ENCODE peak calls at places on chromosomes 5 and 9, in six cellular contexts. One of them, this sample, is unnamed.

GRCh38 chr9:4306788-4307144 is 6.9 kb upstream of the GLIS3 start:
- DNase-seq in IMR-90: no peak
- DNase-seq in MCF 10A: no peak
- DNase-seq in glutamatergic neuron: no peak
- DNase-seq in fibroblast of lung: no peak
- DNase-seq in WTC11: no peak
- DNase-seq in this sample: no peak

GRCh38 chr9:136741885-136742568 is 713 bp downstream of the LCN10 start:
- DNase-seq in IMR-90: no peak
- DNase-seq in MCF 10A: no peak
- DNase-seq in glutamatergic neuron: no peak
- DNase-seq in fibroblast of lung: no peak
- DNase-seq in WTC11: no peak
- DNase-seq in this sample: no peak

GRCh38 chr9:120252248-120252647 is 327.7 kb downstream of the CDK5RAP2 start:
- DNase-seq in IMR-90: no peak
- DNase-seq in MCF 10A: peak
- DNase-seq in glutamatergic neuron: no peak
- DNase-seq in fibroblast of lung: no peak
- DNase-seq in WTC11: peak
- DNase-seq in this sample: no peak

GRCh38 chr9:133250741-133251170 is 24.2 kb downstream of the ABO start:
- DNase-seq in IMR-90: no peak
- DNase-seq in MCF 10A: no peak
- DNase-seq in glutamatergic neuron: no peak
- DNase-seq in fibroblast of lung: no peak
- DNase-seq in WTC11: no peak
- DNase-seq in this sample: no peak

GRCh38 chr9:37300620-37301368 is 121.7 kb upstream of the GRHPR start:
- DNase-seq in IMR-90: peak
- DNase-seq in MCF 10A: peak
- DNase-seq in glutamatergic neuron: no peak
- DNase-seq in fibroblast of lung: peak
- DNase-seq in WTC11: no peak
- DNase-seq in this sample: no peak

GRCh38 chr5:57171818-57172465 is 1.9 kb upstream of the GPBP1 start:
- DNase-seq in IMR-90: peak
- DNase-seq in MCF 10A: peak
- DNase-seq in glutamatergic neuron: no peak
- DNase-seq in fibroblast of lung: peak
- DNase-seq in WTC11: no peak
- DNase-seq in this sample: no peak

GRCh38 chr9:113559834-113560620 is 96.5 kb downstream of the RGS3 start:
- DNase-seq in IMR-90: no peak
- DNase-seq in MCF 10A: no peak
- DNase-seq in glutamatergic neuron: no peak
- DNase-seq in fibroblast of lung: no peak
- DNase-seq in WTC11: no peak
- DNase-seq in this sample: no peak

GRCh38 chr5:14714706-14715105 is 50.2 kb downstream of the OTULIN start:
- DNase-seq in IMR-90: no peak
- DNase-seq in MCF 10A: peak
- DNase-seq in glutamatergic neuron: no peak
- DNase-seq in fibroblast of lung: no peak
- DNase-seq in WTC11: no peak
- DNase-seq in this sample: no peak

GRCh38 chr9:14030350-14030823 is 283.6 kb downstream of the NFIB start:
- DNase-seq in IMR-90: peak
- DNase-seq in MCF 10A: peak
- DNase-seq in glutamatergic neuron: no peak
- DNase-seq in fibroblast of lung: peak
- DNase-seq in WTC11: no peak
- DNase-seq in this sample: peak

GRCh38 chr5:178467261-178468195 is 122.7 kb downstream of the COL23A1 start:
- DNase-seq in IMR-90: peak
- DNase-seq in MCF 10A: peak
- DNase-seq in glutamatergic neuron: no peak
- DNase-seq in fibroblast of lung: peak
- DNase-seq in WTC11: no peak
- DNase-seq in this sample: no peak

GRCh38 chr9:85744481-85744880 is 2.7 kb upstream of the AGTPBP1 start:
- DNase-seq in IMR-90: no peak
- DNase-seq in MCF 10A: no peak
- DNase-seq in glutamatergic neuron: no peak
- DNase-seq in fibroblast of lung: no peak
- DNase-seq in WTC11: no peak
- DNase-seq in this sample: no peak

GRCh38 chr5:57302643-57303042 is 128.8 kb downstream of the GPBP1 start:
- DNase-seq in IMR-90: peak
- DNase-seq in MCF 10A: no peak
- DNase-seq in glutamatergic neuron: no peak
- DNase-seq in fibroblast of lung: peak
- DNase-seq in WTC11: no peak
- DNase-seq in this sample: peak

GRCh38 chr9:1083325-1083913 is 33.3 kb downstream of the DMRT2 start:
- DNase-seq in IMR-90: no peak
- DNase-seq in MCF 10A: peak
- DNase-seq in glutamatergic neuron: peak
- DNase-seq in fibroblast of lung: no peak
- DNase-seq in WTC11: peak
- DNase-seq in this sample: no peak

GRCh38 chr5:170470808-170471404 is 32.9 kb upstream of the KCNIP1 start:
- DNase-seq in IMR-90: no peak
- DNase-seq in MCF 10A: no peak
- DNase-seq in glutamatergic neuron: no peak
- DNase-seq in fibroblast of lung: no peak
- DNase-seq in WTC11: no peak
- DNase-seq in this sample: no peak

GRCh38 chr5:154778534-154778933 is 23.4 kb downstream of the LARP1 start:
- DNase-seq in IMR-90: no peak
- DNase-seq in MCF 10A: peak
- DNase-seq in glutamatergic neuron: no peak
- DNase-seq in fibroblast of lung: peak
- DNase-seq in WTC11: no peak
- DNase-seq in this sample: no peak

GRCh38 chr5:155871623-155872022 is 455.3 kb upstream of the SGCD start:
- DNase-seq in IMR-90: no peak
- DNase-seq in MCF 10A: no peak
- DNase-seq in glutamatergic neuron: no peak
- DNase-seq in fibroblast of lung: no peak
- DNase-seq in WTC11: no peak
- DNase-seq in this sample: no peak

GRCh38 chr5:108326982-108327381 is 54.9 kb downstream of the FBXL17 start:
- DNase-seq in IMR-90: no peak
- DNase-seq in MCF 10A: no peak
- DNase-seq in glutamatergic neuron: no peak
- DNase-seq in fibroblast of lung: no peak
- DNase-seq in WTC11: no peak
- DNase-seq in this sample: no peak

GRCh38 chr5:108321341-108321740 is 60.6 kb downstream of the FBXL17 start:
- DNase-seq in IMR-90: no peak
- DNase-seq in MCF 10A: peak
- DNase-seq in glutamatergic neuron: no peak
- DNase-seq in fibroblast of lung: peak
- DNase-seq in WTC11: no peak
- DNase-seq in this sample: no peak

DNA sequence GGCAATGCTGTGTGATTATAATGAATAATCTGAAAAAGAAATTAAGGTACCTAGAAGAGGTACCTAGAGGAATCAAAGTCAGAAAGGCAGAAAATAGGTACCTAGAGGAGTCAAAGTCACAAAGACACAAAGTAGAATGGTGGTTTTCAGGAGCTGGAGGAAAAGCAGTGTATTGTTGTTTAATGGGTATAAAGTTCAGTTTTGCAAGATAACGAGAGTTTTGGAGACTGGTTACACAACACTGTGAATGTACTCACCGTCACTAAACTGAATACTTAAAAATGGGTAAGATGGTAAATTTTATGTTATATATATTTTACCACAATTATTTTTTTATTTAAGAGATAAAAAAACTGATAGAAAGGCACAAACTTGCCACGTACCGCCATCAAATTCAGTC is 57.0 kb downstream of the FBXL17 start:
- DNase-seq in IMR-90: no peak
- DNase-seq in MCF 10A: no peak
- DNase-seq in glutamatergic neuron: no peak
- DNase-seq in fibroblast of lung: no peak
- DNase-seq in WTC11: no peak
- DNase-seq in this sample: no peak
- TF ChIP-seq CTCF in IMR-90: no peak
- TF ChIP-seq CTCF in MCF 10A: no peak
- TF ChIP-seq CTCF in glutamatergic neuron: no peak
- TF ChIP-seq CTCF in fibroblast of lung: no peak
- TF ChIP-seq CTCF in WTC11: no peak
- TF ChIP-seq CTCF in this sample: no peak

GRCh38 chr5:147223951-147224791 is 10.7 kb upstream of the STK32A start:
- DNase-seq in IMR-90: peak
- DNase-seq in MCF 10A: peak
- DNase-seq in glutamatergic neuron: peak
- DNase-seq in fibroblast of lung: peak
- DNase-seq in WTC11: peak
- DNase-seq in this sample: peak
- TF ChIP-seq CTCF in IMR-90: peak
- TF ChIP-seq CTCF in MCF 10A: peak
- TF ChIP-seq CTCF in glutamatergic neuron: no peak
- TF ChIP-seq CTCF in fibroblast of lung: peak
- TF ChIP-seq CTCF in WTC11: peak
- TF ChIP-seq CTCF in this sample: peak

GRCh38 chr5:75054110-75054930 is 2.0 kb upstream of the GCNT4 start:
- DNase-seq in IMR-90: peak
- DNase-seq in MCF 10A: no peak
- DNase-seq in glutamatergic neuron: peak
- DNase-seq in fibroblast of lung: peak
- DNase-seq in WTC11: peak
- DNase-seq in this sample: peak

GRCh38 chr5:75051217-75051751 is 1.1 kb downstream of the GCNT4 start:
- DNase-seq in IMR-90: no peak
- DNase-seq in MCF 10A: no peak
- DNase-seq in glutamatergic neuron: no peak
- DNase-seq in fibroblast of lung: no peak
- DNase-seq in WTC11: no peak
- DNase-seq in this sample: no peak

GRCh38 chr5:75055727-75056144 is 3.4 kb upstream of the GCNT4 start:
- DNase-seq in IMR-90: peak
- DNase-seq in MCF 10A: no peak
- DNase-seq in glutamatergic neuron: no peak
- DNase-seq in fibroblast of lung: no peak
- DNase-seq in WTC11: peak
- DNase-seq in this sample: peak

GRCh38 chr5:75052461-75053285 is at the start of gene GCNT4:
- DNase-seq in IMR-90: peak
- DNase-seq in MCF 10A: peak
- DNase-seq in glutamatergic neuron: peak
- DNase-seq in fibroblast of lung: peak
- DNase-seq in WTC11: peak
- DNase-seq in this sample: peak

DNA sequence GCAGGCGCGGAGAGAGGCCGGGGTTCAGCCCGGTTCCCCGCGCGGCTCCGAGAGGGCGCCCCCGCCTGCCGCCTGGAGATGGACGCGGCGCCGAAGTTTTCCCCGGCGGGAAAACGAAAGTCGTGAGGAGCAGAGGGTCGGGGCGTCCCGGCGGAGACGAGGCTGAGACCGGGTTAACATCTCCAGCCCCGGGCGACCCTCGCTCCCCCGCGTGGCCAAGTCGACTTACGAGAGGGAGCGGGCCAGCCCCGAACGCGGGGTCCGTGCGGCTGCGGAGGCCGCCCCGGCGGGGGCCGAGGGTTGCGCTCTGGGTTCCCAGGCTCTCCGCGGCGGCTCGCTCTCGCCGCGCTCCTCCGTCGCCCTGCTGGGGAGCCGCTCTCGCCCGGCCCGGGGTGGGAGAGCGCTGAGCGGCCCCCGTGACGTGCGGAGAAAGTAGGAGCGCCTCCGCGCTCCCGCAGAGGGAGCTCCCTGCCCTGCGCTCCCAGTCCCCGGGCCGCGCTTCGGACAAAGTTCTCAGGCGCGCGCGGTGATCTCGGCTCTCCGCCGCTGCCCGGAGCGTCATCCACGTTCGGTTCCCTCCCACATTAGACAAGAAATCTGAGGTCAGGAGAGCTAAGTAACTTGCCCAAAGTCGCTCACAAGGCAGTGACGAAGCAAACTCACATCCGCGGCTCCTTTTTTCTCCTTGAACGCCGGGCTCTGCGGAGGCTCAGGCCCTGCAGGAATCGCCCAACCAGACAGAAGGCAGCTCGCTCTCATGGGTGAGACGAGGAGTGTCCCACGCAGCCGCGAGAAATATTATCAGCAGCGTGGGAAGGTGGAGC is 1.1 kb upstream of the GCNT4 start:
- DNase-seq in IMR-90: peak
- DNase-seq in MCF 10A: peak
- DNase-seq in glutamatergic neuron: peak
- DNase-seq in fibroblast of lung: peak
- DNase-seq in WTC11: peak
- DNase-seq in this sample: peak
- TF ChIP-seq CTCF in IMR-90: peak
- TF ChIP-seq CTCF in MCF 10A: peak
- TF ChIP-seq CTCF in glutamatergic neuron: peak
- TF ChIP-seq CTCF in fibroblast of lung: no peak
- TF ChIP-seq CTCF in WTC11: no peak
- TF ChIP-seq CTCF in this sample: peak

GRCh38 chr9:130319944-130320696 is 54.6 kb downstream of the HMCN2 start:
- DNase-seq in IMR-90: no peak
- DNase-seq in MCF 10A: no peak
- DNase-seq in glutamatergic neuron: no peak
- DNase-seq in fibroblast of lung: no peak
- DNase-seq in WTC11: no peak
- DNase-seq in this sample: no peak

GRCh38 chr9:130321082-130321481 is 55.5 kb downstream of the HMCN2 start:
- DNase-seq in IMR-90: no peak
- DNase-seq in MCF 10A: no peak
- DNase-seq in glutamatergic neuron: no peak
- DNase-seq in fibroblast of lung: no peak
- DNase-seq in WTC11: no peak
- DNase-seq in this sample: no peak

GRCh38 chr9:130319300-130319699 is 53.7 kb downstream of the HMCN2 start:
- DNase-seq in IMR-90: no peak
- DNase-seq in MCF 10A: no peak
- DNase-seq in glutamatergic neuron: no peak
- DNase-seq in fibroblast of lung: no peak
- DNase-seq in WTC11: no peak
- DNase-seq in this sample: no peak

GRCh38 chr9:130321539-130321938 is 56.0 kb downstream of the HMCN2 start:
- DNase-seq in IMR-90: no peak
- DNase-seq in MCF 10A: no peak
- DNase-seq in glutamatergic neuron: no peak
- DNase-seq in fibroblast of lung: no peak
- DNase-seq in WTC11: no peak
- DNase-seq in this sample: no peak

DNA sequence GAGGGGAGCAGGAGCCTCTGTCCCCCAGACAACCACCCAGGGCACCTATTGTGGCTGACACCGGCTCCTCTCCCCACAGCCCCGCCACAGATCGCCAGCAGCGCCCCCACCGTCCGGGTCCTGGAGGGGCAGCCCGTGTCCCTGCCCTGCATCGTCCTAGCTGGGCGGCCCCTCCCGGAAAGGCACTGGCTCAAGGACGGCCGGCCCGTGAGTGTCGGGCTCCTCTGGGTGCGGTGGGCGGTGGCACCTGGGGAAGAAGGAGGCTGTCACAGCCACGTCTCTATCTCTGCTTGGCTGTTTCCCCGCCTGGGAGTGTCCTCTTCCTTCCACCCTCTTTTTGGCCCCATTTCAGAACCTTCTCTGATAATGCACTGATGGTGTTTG is 55.1 kb downstream of the HMCN2 start:
- DNase-seq in IMR-90: no peak
- DNase-seq in MCF 10A: peak
- DNase-seq in glutamatergic neuron: no peak
- DNase-seq in fibroblast of lung: no peak
- DNase-seq in WTC11: peak
- DNase-seq in this sample: no peak
- TF ChIP-seq CTCF in IMR-90: no peak
- TF ChIP-seq CTCF in MCF 10A: no peak
- TF ChIP-seq CTCF in glutamatergic neuron: no peak
- TF ChIP-seq CTCF in fibroblast of lung: no peak
- TF ChIP-seq CTCF in WTC11: no peak
- TF ChIP-seq CTCF in this sample: no peak